ENCODE peak calls at places on chromosomes 1 and 21, in ten cellular contexts. H is Peyer's patch, L is cardiac muscle cell, E is prostate gland, U is fibroblast of lung, W is GM12878, F is hepatocyte, S is DND-41, P is upper lobe of left lung, C is K562. Q is an unnamed sample.

GRCh38 chr1:39842030-39842678 is 41.1 kb downstream of the TRIT1 start:
- DNase-seq in E (no peak), W (no peak), P (no peak), S (no peak), U (no peak), L (no peak), F (no peak), C (no peak), H (no peak), Q (no peak)

GRCh38 chr1:66374148-66374547 is 159.8 kb upstream of the SGIP1 start:
- DNase-seq in H (no peak), L (peak), U (no peak), E (no peak), W (peak), P (no peak), F (no peak), C (no peak), S (no peak), Q (no peak)

GRCh38 chr1:203702130-203702577 is 62.8 kb upstream of the LAX1 start:
- DNase-seq in L (peak), P (no peak), U (peak), F (peak), S (peak), H (peak), E (peak), W (peak), C (peak), Q (peak)

GRCh38 chr1:41363632-41364320 is 2.5 kb downstream of the FOXO6 start:
- DNase-seq in E (no peak), U (no peak), P (no peak), L (no peak), C (no peak), S (no peak), H (no peak), W (no peak), F (no peak), Q (no peak)

GRCh38 chr1:113830039-113830438 is 17.8 kb upstream of the RSBN1 start:
- DNase-seq in L (no peak), E (no peak), P (no peak), C (no peak), W (no peak), F (no peak), H (no peak), U (peak), S (no peak), Q (no peak)

GRCh38 chr1:37484325-37485051 is 10.1 kb downstream of the ZC3H12A start:
- DNase-seq in S (no peak), U (no peak), L (no peak), F (no peak), C (no peak), H (no peak), E (no peak), W (no peak), P (peak), Q (no peak)

GRCh38 chr1:26478988-26479387 is 6.7 kb downstream of the HMGN2 start:
- DNase-seq in H (peak), E (no peak), F (no peak), L (no peak), U (no peak), C (no peak), P (no peak), W (no peak), S (no peak), Q (no peak)

GRCh38 chr1:201916649-201917249 is 28.1 kb downstream of the SHISA4 start:
- DNase-seq in S (no peak), C (peak), F (peak), L (peak), P (no peak), E (no peak), W (no peak), H (peak), U (peak), Q (no peak)

GRCh38 chr21:16530656-16531055 is 800.9 kb downstream of the USP25 start:
- DNase-seq in F (no peak), C (no peak), W (no peak), P (no peak), H (no peak), E (no peak), U (peak), L (peak), S (no peak), Q (no peak)

GRCh38 chr1:24558902-24559791 is 3.3 kb downstream of the NCMAP start:
- DNase-seq in P (peak), L (peak), F (no peak), W (no peak), S (no peak), U (peak), E (peak), H (no peak), C (no peak), Q (no peak)

GRCh38 chr1:24540906-24541710 is 14.8 kb upstream of the NCMAP start:
- DNase-seq in W (no peak), L (peak), F (peak), E (peak), P (no peak), C (peak), H (peak), S (no peak), U (peak), Q (no peak)

GRCh38 chr1:76374111-76374510 is 299.6 kb downstream of the ST6GALNAC3 start:
- DNase-seq in S (no peak), L (no peak), H (no peak), F (no peak), E (no peak), C (no peak), W (no peak), P (no peak), U (no peak), Q (no peak)

GRCh38 chr1:188089461-188089860 is 1260.7 kb downstream of the PLA2G4A start:
- DNase-seq in S (no peak), U (peak), W (no peak), H (no peak), C (no peak), F (no peak), L (peak), P (no peak), E (no peak), Q (no peak)

GRCh38 chr1:12294076-12294475 is 64.2 kb downstream of the VPS13D start:
- DNase-seq in H (no peak), L (peak), P (no peak), C (no peak), W (no peak), E (no peak), F (no peak), U (peak), S (no peak), Q (no peak)

GRCh38 chr1:94792473-94792875 is 27.7 kb upstream of the SLC44A3 start:
- DNase-seq in F (no peak), L (peak), E (no peak), P (no peak), W (peak), C (no peak), H (no peak), S (no peak), U (peak), Q (peak)

GRCh38 chr1:91555821-91556531 is 55.3 kb downstream of the CDC7 start:
- DNase-seq in S (no peak), W (no peak), U (peak), C (peak), H (peak), P (no peak), E (no peak), F (peak), L (peak), Q (no peak)

GRCh38 chr1:66648896-66649597 is 103.2 kb upstream of the DYNLT5 start:
- DNase-seq in S (no peak), C (no peak), L (no peak), F (no peak), H (no peak), P (no peak), E (no peak), W (peak), U (no peak), Q (peak)

GRCh38 chr1:111570781-111571181 is 48.8 kb upstream of the RAP1A start:
- DNase-seq in L (peak), H (peak), E (no peak), F (no peak), P (no peak), C (peak), W (no peak), S (peak), U (peak), Q (no peak)

GRCh38 chr21:17118638-17119384 is 394.0 kb upstream of the CXADR start:
- DNase-seq in E (no peak), S (no peak), L (peak), H (no peak), C (no peak), U (no peak), W (no peak), F (no peak), P (no peak), Q (no peak)

GRCh38 chr1:180145446-180145845 is 9.2 kb upstream of the QSOX1 start:
- DNase-seq in P (no peak), C (no peak), S (no peak), W (no peak), U (no peak), E (no peak), L (no peak), H (no peak), F (no peak), Q (no peak)

GRCh38 chr1:25442178-25442577 is 11.5 kb downstream of the MACO1 start:
- DNase-seq in U (peak), F (peak), L (no peak), W (no peak), E (no peak), C (no peak), H (no peak), P (no peak), S (no peak), Q (no peak)

GRCh38 chr1:205272541-205272940 is 44.8 kb downstream of the TMCC2 start:
- DNase-seq in C (no peak), S (no peak), L (no peak), F (no peak), H (no peak), U (no peak), W (no peak), P (no peak), E (no peak), Q (no peak)

GRCh38 chr1:1597275-1597930 is 2.5 kb downstream of the FNDC10 start:
- DNase-seq in S (no peak), U (no peak), L (no peak), F (peak), E (no peak), H (no peak), W (no peak), P (no peak), C (peak), Q (peak)

GRCh38 chr1:96997717-96998116 is 276.1 kb downstream of the PTBP2 start:
- DNase-seq in U (no peak), S (no peak), C (no peak), L (no peak), W (no peak), E (no peak), P (no peak), H (no peak), F (no peak), Q (no peak)

GRCh38 chr1:56255516-56256181 is 323.7 kb downstream of the PLPP3 start:
- DNase-seq in L (peak), E (no peak), H (peak), P (no peak), U (peak), W (no peak), C (no peak), F (peak), S (no peak), Q (peak)

GRCh38 chr1:116127123-116127847 is 16.1 kb downstream of the MAB21L3 start:
- DNase-seq in W (no peak), S (no peak), E (no peak), H (no peak), U (no peak), F (no peak), L (no peak), C (no peak), P (peak), Q (no peak)

GRCh38 chr1:41358152-41358937 is 2.9 kb upstream of the FOXO6 start:
- DNase-seq in W (no peak), F (no peak), C (no peak), E (no peak), L (no peak), H (peak), S (no peak), P (no peak), U (peak), Q (no peak)

GRCh38 chr1:78839704-78840277 is 166.7 kb downstream of the ADGRL4 start:
- DNase-seq in H (no peak), C (peak), U (peak), F (peak), L (peak), S (peak), E (peak), P (no peak), W (no peak), Q (no peak)

GRCh38 chr1:79262745-79263258 is 256.3 kb upstream of the ADGRL4 start:
- DNase-seq in F (no peak), W (no peak), P (no peak), U (no peak), E (no peak), L (peak), S (no peak), C (no peak), H (no peak), Q (no peak)

GRCh38 chr1:117656202-117656641 is 50.4 kb downstream of the TENT5C start:
- DNase-seq in H (peak), F (no peak), L (no peak), E (no peak), P (no peak), S (peak), U (no peak), C (peak), W (peak), Q (peak)

GRCh38 chr1:36157973-36158826 is 2.2 kb downstream of the MAP7D1 start:
- DNase-seq in P (no peak), E (no peak), S (no peak), F (no peak), L (no peak), W (no peak), C (no peak), H (no peak), U (no peak), Q (peak)

GRCh38 chr21:26153758-26154157 is 16.8 kb downstream of the APP start:
- DNase-seq in S (no peak), E (no peak), L (no peak), H (no peak), U (peak), P (no peak), F (no peak), W (no peak), C (no peak), Q (no peak)

GRCh38 chr1:88141499-88142074 is 542.5 kb upstream of the PKN2 start:
- DNase-seq in E (no peak), F (no peak), L (no peak), H (peak), W (no peak), P (no peak), S (no peak), U (no peak), C (no peak), Q (no peak)

GRCh38 chr21:41396452-41397107 is 29.5 kb upstream of the MX1 start:
- DNase-seq in U (no peak), P (no peak), W (no peak), S (no peak), F (peak), L (peak), H (no peak), E (peak), C (no peak), Q (peak)

GRCh38 chr1:30744060-30744756 is 13.4 kb downstream of the LAPTM5 start:
- DNase-seq in F (no peak), L (peak), H (peak), E (no peak), U (no peak), P (no peak), S (peak), C (no peak), W (no peak), Q (no peak)

GRCh38 chr1:183019126-183019740 is 4.0 kb upstream of the LAMC1 start:
- DNase-seq in H (no peak), E (no peak), W (no peak), L (no peak), P (no peak), U (peak), F (no peak), S (no peak), C (no peak), Q (no peak)

GRCh38 chr1:183022202-183023145 is 746 bp upstream of the LAMC1 start:
- DNase-seq in F (peak), L (peak), W (peak), C (peak), S (no peak), E (peak), U (peak), P (peak), H (peak), Q (peak)

GRCh38 chr1:183021405-183022201 is 1.6 kb upstream of the LAMC1 start:
- DNase-seq in P (no peak), F (no peak), W (no peak), H (no peak), C (no peak), L (no peak), E (no peak), S (no peak), U (no peak), Q (no peak)

GRCh38 chr1:183023146-183023600 is at the start of gene LAMC1:
- DNase-seq in E (peak), H (peak), W (no peak), S (no peak), C (peak), P (peak), U (peak), L (peak), F (peak), Q (no peak)

DNA sequence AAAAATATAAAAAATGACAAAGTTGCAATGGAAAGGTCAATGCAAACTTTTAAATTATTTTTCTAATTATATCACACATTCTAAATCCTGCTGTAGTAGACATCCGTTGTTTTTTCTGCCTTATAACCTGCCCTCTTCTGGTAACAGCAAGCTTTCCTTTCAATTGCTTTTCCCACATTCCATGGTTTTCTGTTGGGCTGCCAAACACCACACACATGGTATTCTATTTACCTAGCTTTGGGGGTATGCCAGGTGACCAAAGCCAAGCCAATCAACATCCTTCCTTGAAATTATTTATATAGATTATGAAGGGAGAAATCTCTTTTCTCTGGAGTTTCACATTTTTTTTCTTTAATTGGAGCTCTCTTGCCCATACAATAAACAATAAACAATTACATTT is 3.4 kb upstream of the LAMC1 start:
- DNase-seq in F (no peak), U (peak), H (no peak), S (no peak), E (peak), C (no peak), P (no peak), W (no peak), L (peak), Q (no peak)
- TF ChIP-seq CTCF in F (no peak), U (no peak), H (peak), S (no peak), E (no peak), C (no peak), P (no peak), W (no peak), L (peak), Q (no peak)

DNA sequence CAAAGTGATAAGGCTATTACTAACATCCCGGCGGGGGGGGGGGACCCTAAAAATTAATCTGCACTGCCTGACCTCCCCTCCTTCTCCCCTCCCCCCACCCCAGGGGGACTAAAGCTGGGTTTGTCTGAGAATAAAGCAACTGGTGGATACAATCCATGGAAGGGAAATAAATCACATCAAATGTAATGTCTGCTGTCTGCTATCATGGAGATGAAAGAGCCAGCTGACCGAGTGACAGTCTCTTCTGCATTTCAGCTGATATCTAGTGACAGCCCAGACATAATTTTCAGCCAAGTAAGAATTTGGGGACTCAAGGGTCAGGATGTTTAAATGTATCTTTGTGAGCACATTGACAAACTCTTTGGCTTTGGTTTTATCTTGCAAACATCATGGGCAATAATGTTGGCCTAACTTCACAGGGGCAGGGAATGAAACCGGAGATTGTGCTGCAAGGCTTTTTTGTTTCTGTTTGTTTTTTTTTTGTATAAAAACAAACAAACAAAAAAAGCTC is 44.6 kb downstream of the HTR6 start:
- DNase-seq in C (no peak), F (no peak), S (no peak), H (no peak), L (no peak), P (no peak), E (no peak), W (no peak), U (no peak), Q (no peak)
- H3K27ac ChIP-seq in C (no peak), F (no peak), S (no peak), H (no peak), L (no peak), P (no peak), E (no peak), W (no peak), U (no peak), Q (no peak)

DNA sequence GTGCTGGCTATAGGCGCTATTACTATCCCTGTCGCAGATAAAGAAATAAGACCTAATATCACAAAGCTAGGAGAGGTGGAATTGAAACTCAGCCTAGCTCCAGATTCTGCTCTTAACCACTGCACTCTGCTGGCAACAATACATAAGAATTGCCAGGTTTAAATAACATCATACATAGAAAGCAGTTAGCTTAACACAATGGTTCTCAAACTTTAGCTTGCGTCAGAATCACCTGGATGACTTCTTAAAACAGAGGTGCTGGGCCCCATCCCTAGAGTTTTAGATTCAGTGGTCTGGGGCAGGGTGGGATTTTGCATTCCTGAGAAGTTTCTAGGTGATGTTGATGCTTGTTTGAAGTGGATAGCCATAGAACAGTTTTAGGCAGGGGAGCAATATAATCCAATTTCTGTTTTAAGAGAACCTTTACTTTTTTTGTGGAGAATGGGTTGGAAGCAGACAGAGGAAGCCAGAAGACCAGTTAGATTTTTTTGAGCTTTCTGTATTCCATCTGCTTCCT is 1.1 kb upstream of the POMGNT1 start:
- DNase-seq in U (no peak), P (no peak), H (no peak), L (no peak), E (no peak), W (no peak), F (no peak), C (peak), S (no peak), Q (no peak)
- H3K4me3 ChIP-seq in U (peak), P (peak), H (peak), L (no peak), E (no peak), W (peak), F (no peak), C (peak), S (peak), Q (no peak)

DNA sequence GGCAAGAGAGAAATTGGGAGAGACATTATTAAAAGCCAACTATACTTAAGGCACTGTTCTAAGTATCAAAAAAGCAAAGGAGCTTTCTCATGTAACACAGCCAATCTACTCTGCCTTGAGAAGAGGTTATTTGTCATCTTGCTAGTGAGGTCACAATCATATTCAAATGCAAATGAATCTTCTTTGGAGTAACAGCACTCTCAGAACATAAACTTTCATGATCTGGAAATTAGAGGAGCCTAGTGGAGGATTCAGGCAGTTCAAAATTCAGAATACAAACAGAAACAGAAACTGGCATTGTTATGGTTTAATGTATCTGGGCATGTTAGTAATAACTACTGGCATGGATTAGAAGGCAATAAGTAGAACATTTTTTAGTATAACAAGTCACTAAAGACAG is 57.4 kb downstream of the ARID4B start:
- DNase-seq in U (peak), W (no peak), F (no peak), E (no peak), S (no peak), H (no peak), C (no peak), L (peak), P (no peak), Q (no peak)
- TF ChIP-seq CTCF in U (peak), W (no peak), F (no peak), E (no peak), S (no peak), H (no peak), C (no peak), L (peak), P (no peak), Q (no peak)

Q was measured in HL-60.